ENCODE peak calls at places on chromosomes 11 and 22, in ten cellular contexts. C is Peyer's patch; P is A549; Z is OCI-LY7; J is ovary; E is CD8-positive, alpha-beta T cell; R is mucosa of descending colon; S is HCT116; Q is Panc1; H is heart left ventricle. F is an unnamed sample.

GRCh38 chr11:3186166-3186953 is 21.2 kb upstream of the OSBPL5 start:
- DNase-seq in H (no peak), C (no peak), Z (no peak), S (no peak), E (no peak), Q (no peak), P (no peak), R (no peak), J (no peak), F (no peak)

GRCh38 chr22:19109198-19110063 is 12.8 kb downstream of the DGCR2 start:
- DNase-seq in R (no peak), E (peak; percentile 18), P (no peak), Q (no peak), H (no peak), Z (peak; percentile 75), J (peak; percentile 55), S (no peak), C (peak; percentile 73), F (no peak)

GRCh38 chr11:105719073-105719846 is 109.4 kb downstream of the GRIA4 start:
- DNase-seq in J (no peak), S (peak; percentile 22), E (no peak), R (no peak), Q (peak; percentile 90), H (no peak), C (no peak), Z (no peak), P (peak; percentile 10), F (no peak)

GRCh38 chr22:41382098-41382578 is 396 bp downstream of the TEF start:
- DNase-seq in Z (peak; percentile 75), R (peak; percentile 87), P (peak; percentile 53), E (peak; percentile 39), S (no peak), Q (no peak), C (peak; percentile 62), J (peak; percentile 85), H (peak; percentile 79), F (peak; percentile 95)

GRCh38 chr11:46894506-46894905 is 23.8 kb downstream of the LRP4 start:
- DNase-seq in P (no peak), E (no peak), S (no peak), Q (no peak), Z (no peak), J (no peak), H (no peak), C (no peak), R (no peak), F (no peak)

GRCh38 chr11:99670268-99670667 is 649.5 kb downstream of the CNTN5 start:
- DNase-seq in S (no peak), P (no peak), Z (no peak), R (no peak), C (no peak), H (no peak), J (no peak), Q (no peak), E (no peak), F (no peak)

GRCh38 chr11:37786214-37786755 is 1188.2 kb upstream of the RAG2 start:
- DNase-seq in R (no peak), J (no peak), S (no peak), C (no peak), Z (no peak), P (no peak), Q (no peak), H (no peak), E (no peak), F (no peak)

GRCh38 chr22:30890689-30891442 is 77.7 kb downstream of the MORC2 start:
- DNase-seq in R (peak; percentile 50), C (peak; percentile 18), Q (peak; percentile 7), Z (peak; percentile 22), S (peak; percentile 10), P (peak; percentile 30), J (peak; percentile 22), E (no peak), H (peak; percentile 28), F (peak; percentile 77)

GRCh38 chr11:56909080-56909479 is 79.6 kb upstream of the OR5AK2 start:
- DNase-seq in Z (no peak), C (no peak), E (no peak), S (no peak), H (no peak), R (no peak), P (no peak), Q (no peak), J (no peak), F (no peak)

GRCh38 chr11:56909563-56909962 is 79.2 kb upstream of the OR5AK2 start:
- DNase-seq in P (no peak), S (no peak), E (no peak), Q (no peak), J (no peak), R (no peak), H (no peak), Z (no peak), C (no peak), F (no peak)

GRCh38 chr11:56910046-56910753 is 78.5 kb upstream of the OR5AK2 start:
- DNase-seq in S (no peak), J (no peak), Z (no peak), P (peak; percentile 86), H (no peak), R (no peak), Q (no peak), C (no peak), E (no peak), F (no peak)

GRCh38 chr11:56911312-56911711 is 77.4 kb upstream of the OR5AK2 start:
- DNase-seq in E (no peak), R (no peak), Z (no peak), H (no peak), S (no peak), J (no peak), Q (no peak), P (no peak), C (no peak), F (no peak)

GRCh38 chr11:56910785-56911184 is 77.9 kb upstream of the OR5AK2 start:
- DNase-seq in P (peak; percentile 49), E (no peak), Q (no peak), Z (no peak), C (no peak), H (no peak), R (no peak), S (no peak), J (no peak), F (no peak)
- TF ChIP-seq CTCF in P (no peak), E (no peak), Q (no peak), Z (no peak), C (no peak), H (no peak), R (no peak), S (no peak), J (no peak), F (no peak)

GRCh38 chr11:114925591-114925990 is 247.3 kb downstream of the NXPE2 start:
- DNase-seq in R (no peak), Q (no peak), P (no peak), E (no peak), C (no peak), S (no peak), H (no peak), J (no peak), Z (no peak), F (no peak)
- H3K4me1 ChIP-seq in R (no peaks in the 10 kb centered on the region), Q (no peaks in the 10 kb centered on the region), P (no peaks in the 10 kb centered on the region), E (no peaks in the 10 kb centered on the region), C (no peaks in the 10 kb centered on the region), S (no peaks in the 10 kb centered on the region), H (no peaks in the 10 kb centered on the region), J (no peaks in the 10 kb centered on the region), Z (no peaks in the 10 kb centered on the region), F (no peaks in the 10 kb centered on the region)

GRCh38 chr22:47570851-47571250 is 808.4 kb downstream of the TBC1D22A start:
- DNase-seq in S (no peak), Q (no peak), R (no peak), C (no peak), J (no peak), Z (no peak), H (peak; percentile 2), P (no peak), E (no peak), F (no peak)

GRCh38 chr22:47570300-47570685 is 807.8 kb downstream of the TBC1D22A start:
- DNase-seq in S (no peak), H (peak; percentile 6), R (no peak), C (no peak), E (no peak), J (no peak), Q (no peak), P (no peak), Z (no peak), F (no peak)

GRCh38 chr22:47567741-47568140 is 805.3 kb downstream of the TBC1D22A start:
- DNase-seq in Q (no peak), H (peak; percentile 4), C (no peak), J (no peak), S (no peak), P (no peak), R (no peak), E (no peak), Z (no peak), F (no peak)

GRCh38 chr22:47568700-47569099 is 806.2 kb downstream of the TBC1D22A start:
- DNase-seq in R (no peak), C (no peak), S (no peak), Z (no peak), J (no peak), H (peak; percentile 2), P (no peak), E (no peak), Q (no peak), F (no peak)

GRCh38 chr22:47569389-47570299 is 807.2 kb downstream of the TBC1D22A start:
- DNase-seq in Z (no peak), S (no peak), Q (no peak), C (peak; percentile 9), E (no peak), H (peak; percentile 11), P (no peak), J (no peak), R (no peak), F (no peak)
- H3K9me3 ChIP-seq in Z (no peaks in the 10 kb centered on the region), S (no peaks in the 10 kb centered on the region), Q (no peaks in the 10 kb centered on the region), C (no peaks in the 10 kb centered on the region), E (no peaks in the 10 kb centered on the region), H (no peaks in the 10 kb centered on the region), P (no peaks in the 10 kb centered on the region), J (no peaks in the 10 kb centered on the region), R (no peaks in the 10 kb centered on the region), F (no peaks in the 10 kb centered on the region)

GRCh38 chr11:119919656-119920055 is 190.7 kb upstream of the NECTIN1 start:
- DNase-seq in J (no peak), H (no peak), C (no peak), S (no peak), E (no peak), Q (no peak), P (no peak), Z (no peak), R (no peak), F (no peak)

GRCh38 chr11:119918356-119918755 is 189.4 kb upstream of the NECTIN1 start:
- DNase-seq in Z (no peak), S (no peak), Q (no peak), P (no peak), H (no peak), E (no peak), J (no peak), R (no peak), C (no peak), F (no peak)

GRCh38 chr11:119912214-119912613 is 183.2 kb upstream of the NECTIN1 start:
- DNase-seq in H (no peak), C (no peak), R (no peak), P (no peak), Z (no peak), Q (no peak), S (no peak), J (no peak), E (no peak), F (no peak)

GRCh38 chr11:119920666-119921065 is 191.7 kb upstream of the NECTIN1 start:
- DNase-seq in S (no peak), H (no peak), E (no peak), C (no peak), Z (no peak), P (no peak), Q (no peak), R (no peak), J (no peak), F (no peak)

DNA sequence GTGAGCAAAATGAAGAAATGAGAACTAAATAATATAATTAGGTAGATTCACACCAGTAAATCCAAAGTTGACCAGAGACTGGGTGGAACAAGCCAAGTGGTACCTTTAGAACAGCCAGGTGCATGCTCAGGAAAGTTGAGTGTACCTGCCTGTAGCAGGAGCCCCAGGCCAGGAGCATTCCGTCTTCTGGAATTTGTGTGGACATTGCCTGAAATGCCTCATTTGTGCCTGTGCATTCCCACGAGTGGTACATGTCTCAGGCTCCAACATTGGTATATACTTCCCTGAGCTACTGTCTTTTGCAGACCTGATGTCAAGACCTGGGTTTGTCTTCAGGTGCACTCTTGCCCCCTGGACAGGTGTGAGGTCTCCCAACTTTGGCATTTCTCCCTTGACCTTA is 187.6 kb upstream of the NECTIN1 start:
- DNase-seq in Z (no peak), H (no peak), S (no peak), Q (no peak), J (no peak), C (no peak), P (no peak), E (no peak), R (no peak), F (no peak)
- TF ChIP-seq CTCF in Z (no peak), H (no peak), S (no peak), Q (no peak), J (no peak), C (no peak), P (no peak), E (no peak), R (no peak), F (no peak)